ENCODE peak calls at places on chromosomes 7 and 10, in eight cellular contexts. S is fibroblast of lung, G is AG04450, Z is fibroblast of mammary gland, N is A549, L is hepatocyte, I is ovary, D is brain microvascular endothelial cell. B is an unnamed sample.

GRCh38 chr7:1291040-1291689 is 58.5 kb downstream of the UNCX start:
- DNase-seq in S (no peak), G (no peak), Z (no peak), N (no peak), L (no peak), I (no peak), D (no peak), B (no peak)

GRCh38 chr7:70044525-70044924 is 446.2 kb downstream of the AUTS2 start:
- DNase-seq in S (no peak), G (no peak), Z (no peak), N (no peak), L (no peak), I (no peak), D (no peak), B (no peak)

GRCh38 chr7:148116954-148117353 is 473.6 kb upstream of the C7orf33 start:
- DNase-seq in S (no peak), G (no peak), Z (no peak), N (no peak), L (no peak), I (no peak), D (no peak), B (no peak)

GRCh38 chr10:78950656-78951587 is 117.8 kb upstream of the ZMIZ1 start:
- DNase-seq in S (no peak), G (no peak), Z (no peak), N (no peak), L (no peak), I (no peak), D (no peak), B (no peak)

GRCh38 chr7:130988443-130988842 is 254.4 kb upstream of the KLF14 start:
- DNase-seq in S (peak), G (no peak), Z (peak), N (no peak), L (no peak), I (no peak), D (peak), B (no peak)

GRCh38 chr10:117374506-117375359 is 507 bp downstream of the PDZD8 start:
- DNase-seq in S (peak), G (no peak), Z (peak), N (peak), L (peak), I (no peak), D (no peak), B (no peak)

GRCh38 chr10:94785211-94785610 is 22.7 kb downstream of the CYP2C19 start:
- DNase-seq in S (peak), G (no peak), Z (no peak), N (no peak), L (no peak), I (no peak), D (no peak), B (no peak)

GRCh38 chr7:83301416-83301815 is 138.7 kb upstream of the PCLO start:
- DNase-seq in S (peak), G (no peak), Z (peak), N (no peak), L (no peak), I (no peak), D (peak), B (no peak)

GRCh38 chr10:47291682-47292081 is 8.3 kb upstream of the GDF10 start:
- DNase-seq in S (no peak), G (no peak), Z (no peak), N (no peak), L (no peak), I (no peak), D (no peak), B (no peak)

GRCh38 chr7:131000389-131000788 is 266.4 kb upstream of the KLF14 start:
- DNase-seq in S (no peak), G (no peak), Z (no peak), N (no peak), L (no peak), I (no peak), D (no peak), B (no peak)

GRCh38 chr10:117699436-117700075 is 157.0 kb downstream of the EMX2 start:
- DNase-seq in S (no peak), G (no peak), Z (no peak), N (no peak), L (no peak), I (no peak), D (no peak), B (no peak)

GRCh38 chr7:77540402-77540822 is 3.3 kb downstream of the PTPN12 start:
- DNase-seq in S (no peak), G (no peak), Z (no peak), N (no peak), L (no peak), I (no peak), D (no peak), B (no peak)

GRCh38 chr7:13988011-13988410 is 1.5 kb downstream of the ETV1 start:
- DNase-seq in S (peak), G (no peak), Z (peak), N (no peak), L (peak), I (no peak), D (peak), B (no peak)

GRCh38 chr7:1661461-1661860 is 8.6 kb upstream of the ELFN1 start:
- DNase-seq in S (no peak), G (no peak), Z (no peak), N (no peak), L (no peak), I (no peak), D (no peak), B (no peak)

GRCh38 chr7:74379938-74380337 is 73.8 kb upstream of the GTF2IRD1 start:
- DNase-seq in S (no peak), G (no peak), Z (no peak), N (no peak), L (no peak), I (no peak), D (no peak), B (no peak)

GRCh38 chr7:51209426-51209825 is 107.2 kb downstream of the COBL start:
- DNase-seq in S (no peak), G (no peak), Z (no peak), N (no peak), L (no peak), I (no peak), D (no peak), B (no peak)

GRCh38 chr7:55550838-55551537 is 21.3 kb downstream of the VOPP1 start:
- DNase-seq in S (no peak), G (no peak), Z (no peak), N (no peak), L (peak), I (no peak), D (no peak), B (no peak)

GRCh38 chr10:32446701-32447406 is 914 bp downstream of the CCDC7 start:
- DNase-seq in S (peak), G (no peak), Z (peak), N (peak), L (peak), I (peak), D (no peak), B (no peak)

GRCh38 chr7:18421297-18422004 is 74.1 kb upstream of the HDAC9 start:
- DNase-seq in S (peak), G (no peak), Z (no peak), N (no peak), L (no peak), I (no peak), D (no peak), B (no peak)

GRCh38 chr7:130071701-130072622 is 1.6 kb downstream of the KLHDC10 start:
- DNase-seq in S (peak), G (peak), Z (peak), N (peak), L (peak), I (peak), D (peak), B (peak)

GRCh38 chr10:123635131-123635530 is 31.0 kb upstream of the GPR26 start:
- DNase-seq in S (no peak), G (no peak), Z (no peak), N (no peak), L (no peak), I (no peak), D (no peak), B (no peak)

GRCh38 chr10:11159543-11160215 is 142.0 kb downstream of the CELF2 start:
- DNase-seq in S (no peak), G (no peak), Z (no peak), N (no peak), L (no peak), I (no peak), D (no peak), B (no peak)

GRCh38 chr7:30237271-30237695 is 47.1 kb upstream of the ZNRF2 start:
- DNase-seq in S (no peak), G (no peak), Z (no peak), N (no peak), L (no peak), I (no peak), D (no peak), B (no peak)

GRCh38 chr7:23353172-23353571 is 54.0 kb downstream of the MALSU1 start:
- DNase-seq in S (peak), G (no peak), Z (no peak), N (no peak), L (no peak), I (no peak), D (no peak), B (no peak)

GRCh38 chr10:43749145-43749576 is 100.5 kb upstream of the ZNF32 start:
- DNase-seq in S (no peak), G (no peak), Z (no peak), N (no peak), L (no peak), I (no peak), D (no peak), B (no peak)

GRCh38 chr10:125692932-125693847 is 10.2 kb upstream of the TEX36 start:
- DNase-seq in S (peak), G (no peak), Z (peak), N (no peak), L (peak), I (no peak), D (no peak), B (peak)

GRCh38 chr10:1297566-1298301 is 241.5 kb downstream of the WDR37 start:
- DNase-seq in S (no peak), G (no peak), Z (no peak), N (no peak), L (no peak), I (no peak), D (no peak), B (no peak)

GRCh38 chr7:34064511-34065158 is 159.3 kb downstream of the BMPER start:
- DNase-seq in S (peak), G (no peak), Z (peak), N (peak), L (no peak), I (no peak), D (no peak), B (no peak)

GRCh38 chr7:30531286-30531685 is 26.7 kb upstream of the GGCT start:
- DNase-seq in S (no peak), G (no peak), Z (peak), N (no peak), L (no peak), I (no peak), D (no peak), B (no peak)

GRCh38 chr10:26855186-26855585 is 5.6 kb downstream of the ABI1 start:
- DNase-seq in S (peak), G (no peak), Z (peak), N (no peak), L (no peak), I (no peak), D (no peak), B (peak)

GRCh38 chr7:98870071-98870651 is 347 bp upstream of the TMEM130 start:
- DNase-seq in S (peak), G (no peak), Z (peak), N (peak), L (peak), I (peak), D (no peak), B (peak)

GRCh38 chr10:58590152-58590551 is 77.5 kb downstream of the BICC1 start:
- DNase-seq in S (peak), G (peak), Z (peak), N (peak), L (peak), I (peak), D (peak), B (no peak)

DNA sequence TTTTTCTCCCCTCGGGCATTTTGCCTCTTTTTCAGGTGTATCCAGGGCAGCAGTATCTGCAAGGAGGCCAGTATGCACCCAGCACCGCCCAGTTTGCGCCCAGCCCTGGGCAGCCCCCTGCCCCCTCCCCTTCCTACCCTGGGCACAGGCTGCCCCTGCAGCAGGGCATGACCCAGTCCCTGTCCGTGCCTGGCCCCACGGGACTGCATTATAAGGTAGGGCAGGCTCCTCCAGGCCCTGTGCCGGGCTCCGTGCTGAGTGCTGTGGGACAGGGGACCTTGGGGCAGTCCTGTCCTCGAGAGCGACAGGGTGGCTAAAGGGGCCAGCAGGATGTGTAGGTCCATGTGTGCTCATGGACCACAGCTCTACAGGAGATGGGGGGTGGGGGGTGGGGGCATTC is 10.6 kb downstream of the ZMIZ2 start:
- DNase-seq in S (no peak), G (no peak), Z (no peak), N (no peak), L (no peak), I (no peak), D (no peak), B (no peak)
- TF ChIP-seq CTCF in S (no peak), G (no peak), Z (no peak), N (no peak), L (no peak), I (no peak), D (no peak), B (no peak)

GRCh38 chr10:127738512-127739424 is 1.8 kb downstream of the FOXI2 start:
- DNase-seq in S (no peak), G (no peak), Z (no peak), N (no peak), L (no peak), I (no peak), D (no peak), B (no peak)
- H3K4me3 ChIP-seq in S (no peak), G (no peak), Z (no peak), N (no peak), L (no peak), I (no peak), D (no peak), B (no peak)

GRCh38 chr10:114110174-114110972 is 63.6 kb downstream of the CCDC186 start:
- DNase-seq in S (no peak), G (no peak), Z (peak), N (peak), L (peak), I (no peak), D (no peak), B (no peak)
- TF ChIP-seq CTCF in S (no peak), G (peak), Z (no peak), N (peak), L (peak), I (no peak), D (peak), B (peak)

GRCh38 chr10:71613303-71613777 is 106.2 kb downstream of the C10orf105 start:
- DNase-seq in S (no peak), G (no peak), Z (peak), N (no peak), L (peak), I (no peak), D (no peak), B (peak)

GRCh38 chr10:71611709-71612422 is 107.7 kb downstream of the C10orf105 start:
- DNase-seq in S (no peak), G (no peak), Z (no peak), N (no peak), L (no peak), I (no peak), D (no peak), B (no peak)

GRCh38 chr10:71615538-71616329 is 103.8 kb downstream of the C10orf105 start:
- DNase-seq in S (no peak), G (no peak), Z (no peak), N (no peak), L (no peak), I (no peak), D (no peak), B (no peak)

GRCh38 chr10:71614946-71615345 is 104.6 kb downstream of the C10orf105 start:
- DNase-seq in S (no peak), G (no peak), Z (no peak), N (no peak), L (no peak), I (no peak), D (no peak), B (no peak)

GRCh38 chr10:71613877-71614276 is 105.7 kb downstream of the C10orf105 start:
- DNase-seq in S (no peak), G (no peak), Z (no peak), N (no peak), L (no peak), I (no peak), D (no peak), B (no peak)
- H3K4me3 ChIP-seq in S (no peak), G (no peak), Z (no peak), N (no peak), L (no peak), I (no peak), D (no peak), B (no peak)

DNA sequence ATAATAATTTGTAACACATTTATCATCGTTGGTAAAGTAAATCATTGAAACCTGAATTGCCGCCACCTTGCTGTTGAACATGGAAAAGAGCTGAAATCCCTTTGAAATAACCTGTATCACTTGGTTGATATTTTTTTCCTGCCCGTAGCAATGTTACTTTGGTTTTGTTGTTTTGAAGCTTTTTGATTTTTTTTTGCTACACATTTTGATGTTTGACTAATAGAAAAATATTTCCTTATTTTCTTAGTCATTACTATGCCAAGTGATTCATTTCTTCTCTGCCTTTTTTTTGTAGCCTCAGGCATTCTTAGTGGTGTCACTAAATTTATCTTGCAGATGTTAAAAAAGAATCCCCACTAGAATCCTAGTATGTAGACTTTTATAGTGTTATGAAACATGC is 235.1 kb upstream of the MEOX2 start:
- DNase-seq in S (peak), G (no peak), Z (peak), N (no peak), L (no peak), I (no peak), D (peak), B (no peak)
- TF ChIP-seq CTCF in S (no peak), G (no peak), Z (no peak), N (no peak), L (no peak), I (no peak), D (peak), B (no peak)

GRCh38 chr10:100562806-100563293 is 27.1 kb downstream of the HIF1AN start:
- DNase-seq in S (peak), G (no peak), Z (peak), N (peak), L (peak), I (no peak), D (peak), B (peak)
- H3K4me3 ChIP-seq in S (no peak), G (no peak), Z (no peak), N (no peak), L (no peak), I (no peak), D (no peak), B (no peak)

GRCh38 chr7:41045556-41046123 is 657.2 kb downstream of the INHBA start:
- DNase-seq in S (no peak), G (no peak), Z (no peak), N (no peak), L (peak), I (no peak), D (no peak), B (peak)
- TF ChIP-seq CTCF in S (no peak), G (no peak), Z (no peak), N (no peak), L (peak), I (no peak), D (peak), B (peak)

GRCh38 chr10:74055383-74056065 is 57.6 kb downstream of the VCL start:
- DNase-seq in S (no peak), G (no peak), Z (no peak), N (no peak), L (no peak), I (no peak), D (no peak), B (no peak)
- H3K4me3 ChIP-seq in S (no peak), G (no peak), Z (no peak), N (no peak), L (no peak), I (no peak), D (no peak), B (peak)

DNA sequence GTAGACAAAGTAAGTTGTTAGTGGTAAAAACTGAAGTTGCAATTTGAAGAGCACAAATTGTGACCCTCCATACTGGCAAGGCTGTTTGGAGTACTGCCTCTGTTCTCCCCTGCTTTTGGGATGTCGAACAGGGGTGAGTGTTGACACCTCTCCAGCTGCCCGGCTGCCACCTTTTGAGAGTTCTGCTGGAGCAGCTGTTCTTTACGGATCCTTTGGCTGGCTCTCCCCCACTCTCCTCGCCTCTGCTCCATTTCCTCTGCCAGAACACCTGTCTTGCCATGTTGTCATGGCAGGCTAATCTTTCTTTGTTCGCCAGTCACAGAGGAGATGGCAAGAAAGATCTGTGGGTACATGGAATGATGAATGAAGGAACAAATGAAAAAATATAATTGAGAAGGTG is 34.9 kb downstream of the INSYN2A start:
- DNase-seq in S (no peak), G (no peak), Z (no peak), N (no peak), L (no peak), I (no peak), D (no peak), B (no peak)
- TF ChIP-seq CTCF in S (no peak), G (no peak), Z (no peak), N (no peak), L (no peak), I (no peak), D (no peak), B (no peak)

B was measured in PC-9.